ENCODE peak calls at places on chromosome 6, in five cellular contexts. One of them, this sample, is unnamed.

GRCh38 chr6:168190646-168191443 is 111.8 kb upstream of the FRMD1 start:
- DNase-seq in T-helper 9 cell: no peak
- DNase-seq in cerebellum: no peak
- DNase-seq in NCI-H2081: no peak
- DNase-seq in body of pancreas: no peak
- DNase-seq in this sample: no peak

GRCh38 chr6:111559193-111560097 is 46.2 kb downstream of the TRAF3IP2 start:
- DNase-seq in body of pancreas: peak
- DNase-seq in T-helper 9 cell: no peak
- DNase-seq in cerebellum: no peak
- DNase-seq in NCI-H2081: peak
- DNase-seq in this sample: no peak

GRCh38 chr6:87828044-87828443 is 126.0 kb upstream of the AKIRIN2 start:
- DNase-seq in NCI-H2081: no peak
- DNase-seq in T-helper 9 cell: no peak
- DNase-seq in cerebellum: no peak
- DNase-seq in body of pancreas: no peak
- DNase-seq in this sample: no peak

GRCh38 chr6:169292340-169293124 is 38.9 kb upstream of the THBS2 start:
- DNase-seq in T-helper 9 cell: no peak
- DNase-seq in NCI-H2081: no peak
- DNase-seq in cerebellum: no peak
- DNase-seq in body of pancreas: no peak
- DNase-seq in this sample: peak

GRCh38 chr6:147707524-147707923 is 199.0 kb downstream of the SAMD5 start:
- DNase-seq in body of pancreas: no peak
- DNase-seq in cerebellum: no peak
- DNase-seq in NCI-H2081: no peak
- DNase-seq in T-helper 9 cell: no peak
- DNase-seq in this sample: no peak

GRCh38 chr6:119479860-119480655 is 130.5 kb upstream of the MAN1A1 start:
- DNase-seq in cerebellum: no peak
- DNase-seq in T-helper 9 cell: no peak
- DNase-seq in body of pancreas: no peak
- DNase-seq in NCI-H2081: peak
- DNase-seq in this sample: peak

GRCh38 chr6:33984466-33985332 is 161.2 kb downstream of the GRM4 start:
- DNase-seq in T-helper 9 cell: no peak
- DNase-seq in body of pancreas: no peak
- DNase-seq in NCI-H2081: no peak
- DNase-seq in cerebellum: no peak
- DNase-seq in this sample: no peak

GRCh38 chr6:140379919-140380318 is 1005.5 kb upstream of the CITED2 start:
- DNase-seq in body of pancreas: no peak
- DNase-seq in NCI-H2081: no peak
- DNase-seq in T-helper 9 cell: no peak
- DNase-seq in cerebellum: no peak
- DNase-seq in this sample: no peak

GRCh38 chr6:125197795-125198269 is 44.3 kb downstream of the TPD52L1 start:
- DNase-seq in cerebellum: no peak
- DNase-seq in body of pancreas: peak
- DNase-seq in NCI-H2081: peak
- DNase-seq in T-helper 9 cell: no peak
- DNase-seq in this sample: peak